ENCODE peak calls at places on chromosomes 16 and 17, in eight cellular contexts. E, J, M, D, O, K, X and V are unnamed samples.

GRCh38 chr17:78037280-78037679 is 78.8 kb downstream of the TNRC6C start:
- DNase-seq in M (no peak), J (no peak), X (no peak), D (no peak), O (no peak), K (no peak), E (no peak), V (no peak)

GRCh38 chr16:28933176-28933575 is 1.4 kb downstream of the CD19 start:
- DNase-seq in O (no peak), E (no peak), D (no peak), K (no peak), J (no peak), M (no peak), X (no peak), V (no peak)

GRCh38 chr17:50924800-50925199 is 58.6 kb upstream of the TOB1 start:
- DNase-seq in M (no peak), K (no peak), X (no peak), O (no peak), J (no peak), D (no peak), E (no peak), V (no peak)

GRCh38 chr16:87583453-87584131 is 18.7 kb upstream of the JPH3 start:
- DNase-seq in J (no peak), D (no peak), O (no peak), E (peak; percentile 68), K (no peak), M (no peak), X (no peak), V (no peak)

GRCh38 chr16:17474572-17474971 is 3.8 kb upstream of the XYLT1 start:
- DNase-seq in J (no peak), M (peak; percentile 5), O (no peak), D (no peak), X (no peak), E (no peak), K (no peak), V (peak; percentile 25)

GRCh38 chr17:40886090-40886489 is 1.0 kb upstream of the KRT20 start:
- DNase-seq in O (no peak), K (no peak), E (peak; percentile 2), J (no peak), D (no peak), X (no peak), M (no peak), V (no peak)

GRCh38 chr16:35207059-35207999 is 1747.9 kb downstream of the TP53TG3F start:
- DNase-seq in E (no peak), O (no peak), X (no peak), M (no peak), K (no peak), J (no peak), D (no peak), V (no peak)

GRCh38 chr17:20071824-20072691 is 62.9 kb downstream of the SPECC1 start:
- DNase-seq in K (no peak), E (no peak), D (no peak), J (no peak), M (no peak), O (no peak), X (no peak), V (no peak)

GRCh38 chr16:30066882-30067583 is 1.5 kb downstream of the ALDOA start:
- DNase-seq in E (no peak), O (no peak), X (no peak), D (no peak), K (no peak), M (no peak), J (no peak), V (no peak)

GRCh38 chr17:75927286-75927922 is 13.4 kb downstream of the FBF1 start:
- DNase-seq in J (no peak), O (peak; percentile 80), E (no peak), K (peak; percentile 80), X (peak; percentile 57), D (peak; percentile 25), M (no peak), V (peak; percentile 28)

GRCh38 chr16:85984211-85984880 is 85.4 kb downstream of the IRF8 start:
- DNase-seq in X (no peak), M (no peak), D (no peak), O (no peak), J (no peak), E (no peak), K (no peak), V (no peak)

GRCh38 chr17:17988427-17988945 is 15.8 kb downstream of the DRC3 start:
- DNase-seq in K (no peak), E (no peak), X (no peak), D (no peak), J (no peak), M (no peak), O (no peak), V (no peak)

GRCh38 chr17:51651513-51652298 is 391.4 kb downstream of the UTP18 start:
- DNase-seq in J (no peak), E (no peak), K (no peak), M (no peak), O (no peak), X (no peak), D (no peak), V (no peak)

GRCh38 chr16:89633064-89633631 is 19.7 kb downstream of the DPEP1 start:
- DNase-seq in E (peak; percentile 5), K (peak; percentile 72), D (no peak), M (no peak), J (no peak), X (no peak), O (no peak), V (no peak)

GRCh38 chr17:7354262-7354781 is 634 bp upstream of the TMEM95 start:
- DNase-seq in K (no peak), M (no peak), O (no peak), J (no peak), E (no peak), D (peak; percentile 32), X (peak; percentile 36), V (peak; percentile 76)

GRCh38 chr17:19713901-19714361 is 2.5 kb downstream of the SLC47A2 start:
- DNase-seq in K (no peak), E (no peak), M (no peak), X (no peak), J (no peak), O (no peak), D (no peak), V (no peak)

GRCh38 chr17:34581446-34582184 is 2.2 kb downstream of the TMEM132E start:
- DNase-seq in D (no peak), E (no peak), J (no peak), X (peak; percentile 46), O (peak; percentile 47), M (no peak), K (no peak), V (no peak)
- TF ChIP-seq CTCF in D (no peak), E (no peak), J (no peak), X (no peak), O (no peak), M (no peak), K (no peak), V (no peak)

GRCh38 chr16:80105160-80105559 is 435.6 kb upstream of the DYNLRB2 start:
- DNase-seq in M (no peak), J (no peak), X (no peak), D (no peak), K (no peak), E (no peak), O (no peak), V (no peak)
- TF ChIP-seq CTCF in M (no peak), J (no peak), X (no peak), D (no peak), K (no peak), E (no peak), O (no peak), V (no peak)

GRCh38 chr16:2516391-2517240 is 2.9 kb downstream of the ATP6V0C start:
- DNase-seq in M (no peak), X (no peak), O (no peak), J (no peak), K (no peak), E (no peak), D (no peak), V (no peak)
- TF ChIP-seq CTCF in M (no peak), X (no peak), O (no peak), J (no peak), K (no peak), E (no peak), D (no peak), V (no peak)

GRCh38 chr17:58166682-58167081 is at the start of gene OR4D2:
- DNase-seq in J (no peak), D (no peak), M (no peak), K (no peak), X (no peak), O (no peak), E (no peak), V (no peak)

GRCh38 chr17:58174871-58175270 is 8.1 kb downstream of the OR4D2 start:
- DNase-seq in K (no peak), J (no peak), O (no peak), E (no peak), D (no peak), X (no peak), M (no peak), V (no peak)

GRCh38 chr17:58176200-58176599 is 9.4 kb downstream of the OR4D2 start:
- DNase-seq in M (peak; percentile 24), X (peak; percentile 37), K (no peak), O (no peak), J (no peak), D (no peak), E (peak; percentile 42), V (no peak)

GRCh38 chr17:58172369-58173071 is 5.7 kb downstream of the OR4D2 start:
- DNase-seq in K (peak; percentile 68), E (peak; percentile 17), M (peak; percentile 43), X (peak; percentile 15), O (peak; percentile 85), D (no peak), J (no peak), V (peak; percentile 69)
- TF ChIP-seq CTCF in K (peak; percentile 61), E (peak; percentile 35), M (peak; percentile 72), X (peak; percentile 35), O (peak; percentile 78), D (peak; percentile 57), J (no peak), V (peak; percentile 79)

GRCh38 chr16:67926181-67926742 is 5.4 kb downstream of the CTRL start:
- DNase-seq in J (no peak), K (no peak), D (no peak), M (no peak), X (no peak), E (no peak), O (no peak), V (no peak)
- TF ChIP-seq CTCF in J (no peak), K (no peak), D (no peak), M (peak; percentile 40), X (no peak), E (no peak), O (peak; percentile 37), V (no peak)

DNA sequence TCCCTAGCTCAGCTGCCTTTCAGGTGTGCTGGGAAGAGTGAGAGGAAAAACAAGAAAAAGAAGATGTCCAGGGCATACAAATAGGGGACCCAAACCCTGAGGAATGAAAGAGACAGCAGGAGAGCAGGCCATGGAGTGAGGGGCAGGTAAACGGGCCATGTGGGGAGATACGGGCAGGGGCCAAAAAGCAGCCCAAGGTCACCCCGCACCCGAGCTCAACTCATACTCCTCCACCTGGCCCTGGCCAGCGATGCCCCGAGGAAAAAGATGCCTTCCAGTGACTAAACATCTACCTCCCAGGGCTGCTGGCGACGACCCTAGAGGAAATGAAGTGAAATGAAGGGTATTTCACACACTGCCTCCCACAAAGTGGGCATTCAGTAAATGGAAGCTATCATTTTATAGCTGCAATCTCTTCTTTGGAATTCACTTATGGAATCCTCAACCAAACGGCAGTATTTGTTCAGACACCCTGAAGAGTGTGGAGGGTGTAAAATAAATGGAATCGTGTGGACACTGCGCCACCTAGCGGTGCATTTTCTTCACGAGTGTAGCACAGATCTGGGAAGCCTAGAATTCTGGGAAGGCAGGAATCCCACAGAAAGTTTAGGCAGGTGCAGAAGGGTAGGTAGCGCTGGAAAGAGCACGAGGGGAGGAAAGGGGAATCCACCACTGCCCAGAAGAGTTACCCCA is 14.9 kb downstream of the ELAC2 start:
- DNase-seq in M (peak; percentile 34), X (peak; percentile 90), D (peak; percentile 88), K (peak; percentile 80), E (peak; percentile 86), J (peak; percentile 81), O (peak; percentile 78), V (peak; percentile 72)
- TF ChIP-seq CTCF in M (peak; percentile 68), X (peak; percentile 74), D (peak; percentile 94), K (peak; percentile 96), E (peak; percentile 79), J (peak; percentile 76), O (peak; percentile 89), V (peak; percentile 88)